ENCODE peak calls at places on chromosomes 2 and 18, in nine cellular contexts. One of them, this sample, is unnamed.

GRCh38 chr2:71938108-71938507 is 209.6 kb downstream of the CYP26B1 start:
- DNase-seq in breast epithelium: no peak
- DNase-seq in Peyer's patch: no peak
- DNase-seq in cardiac muscle cell: no peak
- DNase-seq in uterus: no peak
- DNase-seq in endodermal cell: peak
- DNase-seq in HL-60: no peak
- DNase-seq in WERI-Rb-1: no peak
- DNase-seq in AG04449: no peak
- DNase-seq in this sample: no peak

GRCh38 chr2:164934790-164935466 is 20.4 kb downstream of the SLC38A11 start:
- DNase-seq in cardiac muscle cell: no peak
- DNase-seq in breast epithelium: no peak
- DNase-seq in Peyer's patch: no peak
- DNase-seq in endodermal cell: no peak
- DNase-seq in uterus: no peak
- DNase-seq in WERI-Rb-1: no peak
- DNase-seq in HL-60: no peak
- DNase-seq in AG04449: no peak
- DNase-seq in this sample: no peak

GRCh38 chr18:59952283-59953007 is 52.6 kb downstream of the PMAIP1 start:
- DNase-seq in breast epithelium: no peak
- DNase-seq in cardiac muscle cell: no peak
- DNase-seq in uterus: no peak
- DNase-seq in Peyer's patch: no peak
- DNase-seq in AG04449: no peak
- DNase-seq in HL-60: no peak
- DNase-seq in endodermal cell: no peak
- DNase-seq in WERI-Rb-1: no peak
- DNase-seq in this sample: no peak

GRCh38 chr2:155377178-155377780 is 678.8 kb downstream of the KCNJ3 start:
- DNase-seq in HL-60: no peak
- DNase-seq in WERI-Rb-1: no peak
- DNase-seq in breast epithelium: no peak
- DNase-seq in Peyer's patch: no peak
- DNase-seq in uterus: no peak
- DNase-seq in cardiac muscle cell: peak
- DNase-seq in AG04449: no peak
- DNase-seq in endodermal cell: no peak
- DNase-seq in this sample: no peak

GRCh38 chr18:48218285-48219022 is 190.7 kb downstream of the ZBTB7C start:
- DNase-seq in Peyer's patch: no peak
- DNase-seq in WERI-Rb-1: no peak
- DNase-seq in endodermal cell: no peak
- DNase-seq in breast epithelium: no peak
- DNase-seq in AG04449: no peak
- DNase-seq in uterus: no peak
- DNase-seq in HL-60: no peak
- DNase-seq in cardiac muscle cell: no peak
- DNase-seq in this sample: no peak

GRCh38 chr2:69959425-69959824 is 2.0 kb downstream of the ASPRV1 start:
- DNase-seq in AG04449: no peak
- DNase-seq in HL-60: no peak
- DNase-seq in endodermal cell: no peak
- DNase-seq in Peyer's patch: no peak
- DNase-seq in cardiac muscle cell: no peak
- DNase-seq in WERI-Rb-1: no peak
- DNase-seq in breast epithelium: no peak
- DNase-seq in uterus: no peak
- DNase-seq in this sample: no peak

GRCh38 chr2:83582589-83582988 is 876.5 kb downstream of the SUCLG1 start:
- DNase-seq in cardiac muscle cell: no peak
- DNase-seq in AG04449: no peak
- DNase-seq in breast epithelium: no peak
- DNase-seq in Peyer's patch: no peak
- DNase-seq in endodermal cell: no peak
- DNase-seq in WERI-Rb-1: no peak
- DNase-seq in HL-60: no peak
- DNase-seq in uterus: no peak
- DNase-seq in this sample: no peak

GRCh38 chr2:145649061-145649460 is 1129.1 kb upstream of the ZEB2 start:
- DNase-seq in Peyer's patch: no peak
- DNase-seq in breast epithelium: no peak
- DNase-seq in WERI-Rb-1: no peak
- DNase-seq in uterus: no peak
- DNase-seq in HL-60: no peak
- DNase-seq in AG04449: no peak
- DNase-seq in cardiac muscle cell: no peak
- DNase-seq in endodermal cell: no peak
- DNase-seq in this sample: no peak

GRCh38 chr2:96540136-96540535 is 3.6 kb downstream of the ARID5A start:
- DNase-seq in breast epithelium: no peak
- DNase-seq in WERI-Rb-1: no peak
- DNase-seq in HL-60: no peak
- DNase-seq in uterus: no peak
- DNase-seq in endodermal cell: peak
- DNase-seq in AG04449: no peak
- DNase-seq in Peyer's patch: no peak
- DNase-seq in cardiac muscle cell: no peak
- DNase-seq in this sample: no peak
- H3K4me3 ChIP-seq in breast epithelium: peak
- H3K4me3 ChIP-seq in WERI-Rb-1: no peak
- H3K4me3 ChIP-seq in HL-60: no peak
- H3K4me3 ChIP-seq in uterus: no peak
- H3K4me3 ChIP-seq in endodermal cell: no peak
- H3K4me3 ChIP-seq in AG04449: no peak
- H3K4me3 ChIP-seq in Peyer's patch: no peak
- H3K4me3 ChIP-seq in cardiac muscle cell: no peak
- H3K4me3 ChIP-seq in this sample: peak

DNA sequence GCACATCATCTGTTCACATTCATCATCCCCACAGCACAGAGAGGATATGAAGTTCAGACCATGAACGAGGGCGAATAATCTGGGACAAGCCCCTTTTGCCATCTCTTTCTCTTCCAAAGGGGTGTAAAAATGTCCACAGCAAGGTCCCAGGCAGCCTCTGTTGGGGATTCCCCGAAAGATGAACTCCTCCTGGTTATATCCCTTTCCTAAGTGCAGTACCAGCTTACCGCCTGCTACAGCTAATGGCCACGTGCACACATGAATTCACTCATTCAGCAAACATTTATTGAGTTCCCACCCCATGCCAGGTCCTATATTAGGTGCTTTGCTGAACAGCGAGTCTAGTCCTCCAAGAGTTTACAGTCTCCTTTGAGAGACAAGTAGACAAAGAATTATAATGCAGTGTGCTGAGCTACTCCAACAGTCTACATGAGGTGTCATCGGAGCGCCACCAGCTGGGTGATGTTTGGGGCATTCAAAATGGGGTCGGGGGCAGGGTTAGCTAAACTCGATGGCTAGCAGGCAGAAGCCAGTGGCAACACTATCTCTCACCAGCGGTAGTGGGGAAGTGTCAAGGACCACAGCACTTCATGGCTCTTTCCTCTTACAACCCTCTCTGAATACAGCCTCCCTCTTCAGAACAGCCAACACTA is 228.9 kb downstream of the TMEM163 start:
- DNase-seq in uterus: no peak
- DNase-seq in cardiac muscle cell: peak
- DNase-seq in AG04449: no peak
- DNase-seq in breast epithelium: no peak
- DNase-seq in HL-60: no peak
- DNase-seq in WERI-Rb-1: no peak
- DNase-seq in Peyer's patch: no peak
- DNase-seq in endodermal cell: peak
- DNase-seq in this sample: no peak
- TF ChIP-seq CTCF in uterus: no peak
- TF ChIP-seq CTCF in cardiac muscle cell: no peak
- TF ChIP-seq CTCF in AG04449: no peak
- TF ChIP-seq CTCF in breast epithelium: no peak
- TF ChIP-seq CTCF in HL-60: no peak
- TF ChIP-seq CTCF in WERI-Rb-1: peak
- TF ChIP-seq CTCF in Peyer's patch: no peak
- TF ChIP-seq CTCF in endodermal cell: peak
- TF ChIP-seq CTCF in this sample: no peak

GRCh38 chr2:239271471-239272255 is 129.2 kb downstream of the HDAC4 start:
- DNase-seq in Peyer's patch: no peak
- DNase-seq in breast epithelium: peak
- DNase-seq in HL-60: no peak
- DNase-seq in cardiac muscle cell: no peak
- DNase-seq in endodermal cell: no peak
- DNase-seq in WERI-Rb-1: no peak
- DNase-seq in uterus: peak
- DNase-seq in AG04449: no peak
- DNase-seq in this sample: no peak

GRCh38 chr2:239275037-239275685 is 125.7 kb downstream of the HDAC4 start:
- DNase-seq in HL-60: peak
- DNase-seq in endodermal cell: peak
- DNase-seq in cardiac muscle cell: no peak
- DNase-seq in breast epithelium: peak
- DNase-seq in uterus: peak
- DNase-seq in Peyer's patch: peak
- DNase-seq in WERI-Rb-1: no peak
- DNase-seq in AG04449: peak
- DNase-seq in this sample: peak

GRCh38 chr2:239272626-239273025 is 128.2 kb downstream of the HDAC4 start:
- DNase-seq in WERI-Rb-1: no peak
- DNase-seq in HL-60: no peak
- DNase-seq in cardiac muscle cell: no peak
- DNase-seq in endodermal cell: no peak
- DNase-seq in uterus: peak
- DNase-seq in breast epithelium: peak
- DNase-seq in AG04449: no peak
- DNase-seq in Peyer's patch: no peak
- DNase-seq in this sample: no peak

GRCh38 chr2:239274391-239275001 is 126.3 kb downstream of the HDAC4 start:
- DNase-seq in Peyer's patch: no peak
- DNase-seq in breast epithelium: peak
- DNase-seq in endodermal cell: no peak
- DNase-seq in AG04449: no peak
- DNase-seq in WERI-Rb-1: peak
- DNase-seq in cardiac muscle cell: no peak
- DNase-seq in uterus: peak
- DNase-seq in HL-60: no peak
- DNase-seq in this sample: no peak

DNA sequence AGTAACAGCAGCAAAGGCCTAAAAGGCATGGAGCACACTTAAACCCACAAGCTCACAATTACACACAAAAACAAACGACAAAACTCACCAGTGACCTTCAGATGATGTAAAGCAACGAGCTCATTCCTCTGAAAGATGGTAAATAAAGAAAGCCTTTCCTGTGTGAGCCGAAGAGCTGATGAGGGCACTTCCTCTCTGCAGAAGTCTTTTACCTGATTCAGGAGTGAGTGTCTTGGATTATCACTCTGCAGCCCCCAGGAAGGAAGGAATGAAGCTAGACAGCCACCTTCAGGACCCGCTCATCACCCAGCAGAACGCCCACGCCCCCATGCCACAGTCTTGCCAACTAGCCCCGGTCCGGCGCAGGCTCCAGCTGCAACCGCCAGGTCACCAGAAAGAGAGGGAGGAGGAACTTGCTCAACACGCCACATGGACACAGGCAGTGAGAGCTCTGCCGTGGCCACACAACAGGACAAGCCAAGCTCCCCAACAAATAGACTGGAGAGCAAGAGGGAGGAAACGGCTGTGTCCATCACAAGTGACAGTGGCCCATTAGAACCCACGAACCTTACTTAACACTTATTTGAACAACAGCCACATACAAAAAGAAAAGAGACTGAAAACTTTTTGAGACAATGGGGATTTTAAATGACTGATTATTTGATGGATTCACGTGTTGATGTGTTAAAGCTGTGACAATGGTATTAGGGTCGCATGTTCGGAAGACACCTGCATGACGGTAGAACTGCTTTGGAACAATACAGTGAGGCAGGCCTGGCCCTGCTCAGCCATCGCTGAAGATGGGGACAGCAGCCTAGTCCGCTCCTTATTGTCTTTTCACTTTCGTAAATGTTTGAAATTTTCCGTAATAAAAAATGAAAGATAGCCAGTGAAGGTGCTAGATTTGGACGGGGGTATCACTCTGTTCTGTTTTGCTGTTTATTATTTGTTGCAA is 127.3 kb downstream of the HDAC4 start:
- DNase-seq in breast epithelium: peak
- DNase-seq in HL-60: no peak
- DNase-seq in endodermal cell: no peak
- DNase-seq in cardiac muscle cell: no peak
- DNase-seq in Peyer's patch: no peak
- DNase-seq in AG04449: no peak
- DNase-seq in WERI-Rb-1: no peak
- DNase-seq in uterus: peak
- DNase-seq in this sample: no peak
- H3K4me3 ChIP-seq in breast epithelium: no peak
- H3K4me3 ChIP-seq in HL-60: peak
- H3K4me3 ChIP-seq in endodermal cell: no peak
- H3K4me3 ChIP-seq in cardiac muscle cell: no peak
- H3K4me3 ChIP-seq in Peyer's patch: no peak
- H3K4me3 ChIP-seq in AG04449: no peak
- H3K4me3 ChIP-seq in WERI-Rb-1: no peak
- H3K4me3 ChIP-seq in uterus: no peak
- H3K4me3 ChIP-seq in this sample: no peak

GRCh38 chr2:181332044-181332443 is 125.1 kb upstream of the ITGA4 start:
- DNase-seq in endodermal cell: no peak
- DNase-seq in Peyer's patch: no peak
- DNase-seq in uterus: no peak
- DNase-seq in breast epithelium: no peak
- DNase-seq in WERI-Rb-1: no peak
- DNase-seq in cardiac muscle cell: no peak
- DNase-seq in HL-60: no peak
- DNase-seq in AG04449: no peak
- DNase-seq in this sample: no peak

GRCh38 chr2:181324912-181325311 is 132.3 kb upstream of the ITGA4 start:
- DNase-seq in uterus: no peak
- DNase-seq in Peyer's patch: no peak
- DNase-seq in cardiac muscle cell: no peak
- DNase-seq in breast epithelium: no peak
- DNase-seq in HL-60: no peak
- DNase-seq in AG04449: no peak
- DNase-seq in WERI-Rb-1: no peak
- DNase-seq in endodermal cell: no peak
- DNase-seq in this sample: no peak

GRCh38 chr2:181320638-181321037 is 136.5 kb upstream of the ITGA4 start:
- DNase-seq in breast epithelium: no peak
- DNase-seq in AG04449: no peak
- DNase-seq in Peyer's patch: no peak
- DNase-seq in WERI-Rb-1: no peak
- DNase-seq in HL-60: no peak
- DNase-seq in cardiac muscle cell: no peak
- DNase-seq in uterus: no peak
- DNase-seq in endodermal cell: no peak
- DNase-seq in this sample: no peak

DNA sequence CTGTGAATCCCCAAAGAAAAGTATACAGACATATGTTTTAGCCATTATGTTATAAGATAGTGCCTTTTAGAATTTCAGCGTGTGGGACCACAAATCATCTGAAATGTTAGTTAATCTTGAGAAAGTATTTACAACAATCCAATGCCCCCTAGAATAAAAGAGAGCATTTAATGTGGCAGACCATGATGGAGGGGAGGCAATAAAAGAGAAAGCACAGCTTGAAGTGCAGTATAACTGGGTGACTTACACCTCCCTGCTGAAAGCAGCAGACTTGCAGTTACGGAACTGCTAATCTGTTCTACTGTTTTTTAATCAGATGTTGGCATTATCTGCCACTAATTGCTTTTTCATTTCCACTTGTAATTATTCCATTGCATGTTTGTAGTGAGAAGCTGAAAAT is 130.6 kb upstream of the ITGA4 start:
- DNase-seq in endodermal cell: no peak
- DNase-seq in uterus: no peak
- DNase-seq in HL-60: no peak
- DNase-seq in AG04449: no peak
- DNase-seq in WERI-Rb-1: no peak
- DNase-seq in breast epithelium: no peak
- DNase-seq in cardiac muscle cell: no peak
- DNase-seq in Peyer's patch: no peak
- DNase-seq in this sample: no peak
- TF ChIP-seq CTCF in endodermal cell: no peak
- TF ChIP-seq CTCF in uterus: no peak
- TF ChIP-seq CTCF in HL-60: no peak
- TF ChIP-seq CTCF in AG04449: no peak
- TF ChIP-seq CTCF in WERI-Rb-1: peak
- TF ChIP-seq CTCF in breast epithelium: no peak
- TF ChIP-seq CTCF in cardiac muscle cell: no peak
- TF ChIP-seq CTCF in Peyer's patch: no peak
- TF ChIP-seq CTCF in this sample: no peak